ENCODE peak calls at places on chromosomes 11 and 22, in ten cellular contexts. D, G, S, W, I, Q, V, B, M and Y are unnamed samples.

GRCh38 chr22:44263547-44263946 is 49.2 kb downstream of the SHISAL1 start:
- DNase-seq in S (no peak), Q (no peak), I (no peak), W (no peak), G (no peak), M (no peak), V (peak; percentile 5), D (no peak), B (no peak), Y (no peak)

GRCh38 chr11:35734669-35735068 is 72.1 kb downstream of the TRIM44 start:
- DNase-seq in W (no peak), B (no peak), G (no peak), M (no peak), Q (no peak), D (no peak), V (no peak), S (no peak), I (no peak), Y (no peak)

GRCh38 chr11:34616086-34616485 is 4.8 kb upstream of the EHF start:
- DNase-seq in I (no peak), W (no peak), V (no peak), Q (no peak), S (no peak), M (no peak), D (no peak), B (no peak), G (no peak), Y (no peak)

GRCh38 chr22:39173787-39174497 is 21.5 kb upstream of the CBX7 start:
- DNase-seq in V (no peak), W (no peak), B (no peak), D (peak; percentile 77), I (no peak), G (peak; percentile 76), S (no peak), M (no peak), Q (no peak), Y (no peak)

GRCh38 chr22:30556388-30556787 is 9.8 kb upstream of the SEC14L6 start:
- DNase-seq in D (peak; percentile 64), G (no peak), W (no peak), V (no peak), M (no peak), I (no peak), Q (no peak), S (no peak), B (no peak), Y (no peak)

GRCh38 chr11:46200537-46201281 is 76.8 kb upstream of the CREB3L1 start:
- DNase-seq in I (no peak), S (peak; percentile 22), B (no peak), G (no peak), D (no peak), Q (no peak), W (no peak), M (peak; percentile 85), V (no peak), Y (peak; percentile 41)

GRCh38 chr11:44255406-44256071 is 54.4 kb downstream of the ALX4 start:
- DNase-seq in Q (no peak), G (peak; percentile 28), S (no peak), B (no peak), D (no peak), W (no peak), V (no peak), M (no peak), I (no peak), Y (no peak)

GRCh38 chr11:68735125-68735524 is 16.2 kb downstream of the TESMIN start:
- DNase-seq in V (no peak), B (no peak), I (no peak), D (peak; percentile 10), Q (no peak), W (no peak), M (no peak), G (no peak), S (no peak), Y (no peak)

GRCh38 chr11:116371146-116371545 is 401.6 kb downstream of the BUD13 start:
- DNase-seq in I (no peak), B (no peak), D (no peak), S (no peak), W (no peak), M (no peak), G (no peak), Q (no peak), V (no peak), Y (no peak)

GRCh38 chr11:2489103-2489502 is 44.3 kb downstream of the KCNQ1 start:
- DNase-seq in G (no peak), S (no peak), B (no peak), D (no peak), W (no peak), Q (no peak), I (no peak), V (no peak), M (no peak), Y (no peak)

GRCh38 chr11:33945481-33946268 is 53.8 kb upstream of the LMO2 start:
- DNase-seq in B (no peak), S (no peak), V (no peak), I (no peak), D (no peak), G (no peak), W (no peak), M (no peak), Q (no peak), Y (no peak)

GRCh38 chr22:37088108-37088605 is 21.4 kb downstream of the TMPRSS6 start:
- DNase-seq in I (no peak), M (no peak), D (no peak), W (no peak), Q (no peak), G (no peak), V (no peak), S (peak; percentile 18), B (no peak), Y (peak; percentile 7)